ENCODE peak calls at places on chromosomes 2 and 18, in seven cellular contexts. H is GM12865, B is A549, S is brain microvascular endothelial cell, F is AG04449, Q is kidney, K is neural crest cell. U is an unnamed sample.

GRCh38 chr2:109318150-109318948 is 189.3 kb downstream of the SH3RF3 start:
- DNase-seq in H (no peak), B (no peak), S (peak; percentile 92), F (peak; percentile 69), Q (peak; percentile 94), K (no peak), U (peak; percentile 87)

GRCh38 chr2:9781252-9781651 is 62.0 kb upstream of the TAF1B start:
- DNase-seq in H (no peak), B (no peak), S (no peak), F (no peak), Q (no peak), K (no peak), U (no peak)

GRCh38 chr2:209840434-209840833 is 68.8 kb downstream of the UNC80 start:
- DNase-seq in H (no peak), B (no peak), S (no peak), F (no peak), Q (no peak), K (no peak), U (no peak)

GRCh38 chr2:97758131-97758705 is 44.8 kb downstream of the ZAP70 start:
- DNase-seq in H (no peak), B (no peak), S (no peak), F (no peak), Q (no peak), K (no peak), U (no peak)

GRCh38 chr2:46385786-46386577 is 88.8 kb downstream of the EPAS1 start:
- DNase-seq in H (no peak), B (peak; percentile 39), S (no peak), F (no peak), Q (no peak), K (no peak), U (peak; percentile 59)

GRCh38 chr2:178477443-178478099 is 829 bp downstream of the FKBP7 start:
- DNase-seq in H (no peak), B (no peak), S (no peak), F (no peak), Q (no peak), K (no peak), U (no peak)

GRCh38 chr18:74328196-74328595 is 12.6 kb downstream of the C18orf63 start:
- DNase-seq in H (no peak), B (no peak), S (no peak), F (no peak), Q (no peak), K (no peak), U (no peak)

GRCh38 chr2:207046642-207047213 is 107.4 kb downstream of the CPO start:
- DNase-seq in H (peak; percentile 29), B (peak; percentile 4), S (no peak), F (no peak), Q (no peak), K (no peak), U (no peak)

GRCh38 chr2:165793779-165794519 is at the start of gene GALNT3:
- DNase-seq in H (peak; percentile 19), B (no peak), S (no peak), F (no peak), Q (peak; percentile 95), K (peak; percentile 20), U (peak; percentile 83)

GRCh38 chr2:95374029-95374428 is 28.5 kb upstream of the FAHD2A start:
- DNase-seq in H (no peak), B (no peak), S (no peak), F (no peak), Q (peak; percentile 40), K (no peak), U (no peak)

GRCh38 chr2:15809504-15809903 is 130.8 kb upstream of the MYCN start:
- DNase-seq in H (no peak), B (no peak), S (no peak), F (no peak), Q (no peak), K (no peak), U (no peak)

GRCh38 chr18:8938817-8939216 is 163.7 kb upstream of the NDUFV2 start:
- DNase-seq in H (no peak), B (no peak), S (no peak), F (no peak), Q (no peak), K (no peak), U (no peak)

GRCh38 chr2:220935789-220936321 is 636.2 kb downstream of the EPHA4 start:
- DNase-seq in H (peak; percentile 18), B (no peak), S (no peak), F (no peak), Q (no peak), K (no peak), U (no peak)

GRCh38 chr2:204060896-204061640 is 124.5 kb downstream of the ICOS start:
- DNase-seq in H (no peak), B (no peak), S (no peak), F (no peak), Q (no peak), K (no peak), U (no peak)

GRCh38 chr18:44803019-44803650 is 122.4 kb downstream of the SETBP1 start:
- DNase-seq in H (peak; percentile 49), B (no peak), S (peak; percentile 85), F (no peak), Q (peak; percentile 75), K (no peak), U (no peak)

GRCh38 chr2:217832115-217832514 is 170.7 kb downstream of the TNS1 start:
- DNase-seq in H (no peak), B (no peak), S (no peak), F (no peak), Q (peak; percentile 48), K (no peak), U (no peak)

GRCh38 chr18:13416208-13416607 is 197.6 kb downstream of the LDLRAD4 start:
- DNase-seq in H (no peak), B (no peak), S (no peak), F (no peak), Q (no peak), K (no peak), U (no peak)

GRCh38 chr2:165122521-165122920 is 81.3 kb downstream of the SCN3A start:
- DNase-seq in H (no peak), B (no peak), S (no peak), F (no peak), Q (no peak), K (no peak), U (no peak)

GRCh38 chr2:152825834-152826233 is 107.4 kb downstream of the ARL6IP6 start:
- DNase-seq in H (no peak), B (no peak), S (no peak), F (peak; percentile 63), Q (no peak), K (no peak), U (no peak)

GRCh38 chr18:60372598-60372997 is at the start of gene MC4R:
- DNase-seq in H (no peak), B (peak; percentile 29), S (peak; percentile 86), F (peak; percentile 74), Q (no peak), K (peak; percentile 22), U (no peak)

GRCh38 chr2:200703132-200703925 is 108.4 kb upstream of the BZW1 start:
- DNase-seq in H (peak; percentile 64), B (peak; percentile 74), S (peak; percentile 67), F (peak; percentile 26), Q (no peak), K (peak; percentile 14), U (no peak)

GRCh38 chr2:128413014-128413717 is 94.5 kb upstream of the HS6ST1 start:
- DNase-seq in H (no peak), B (no peak), S (no peak), F (no peak), Q (peak; percentile 37), K (no peak), U (peak; percentile 60)

GRCh38 chr2:25379535-25379934 is 37.8 kb upstream of the DNMT3A start:
- DNase-seq in H (no peak), B (no peak), S (no peak), F (no peak), Q (peak; percentile 32), K (no peak), U (no peak)

GRCh38 chr2:220162320-220162719 is 534.9 kb downstream of the SLC4A3 start:
- DNase-seq in H (no peak), B (no peak), S (no peak), F (peak; percentile 19), Q (no peak), K (no peak), U (no peak)

GRCh38 chr2:196244516-196244915 is 73.1 kb upstream of the STK17B start:
- DNase-seq in H (no peak), B (no peak), S (no peak), F (no peak), Q (no peak), K (no peak), U (no peak)

GRCh38 chr2:216551234-216551633 is 52.6 kb downstream of the RPL37A start:
- DNase-seq in H (no peak), B (no peak), S (peak; percentile 58), F (no peak), Q (no peak), K (no peak), U (no peak)

GRCh38 chr2:78417355-78417754 is 608.1 kb upstream of the REG3G start:
- DNase-seq in H (no peak), B (no peak), S (no peak), F (no peak), Q (no peak), K (no peak), U (no peak)

DNA sequence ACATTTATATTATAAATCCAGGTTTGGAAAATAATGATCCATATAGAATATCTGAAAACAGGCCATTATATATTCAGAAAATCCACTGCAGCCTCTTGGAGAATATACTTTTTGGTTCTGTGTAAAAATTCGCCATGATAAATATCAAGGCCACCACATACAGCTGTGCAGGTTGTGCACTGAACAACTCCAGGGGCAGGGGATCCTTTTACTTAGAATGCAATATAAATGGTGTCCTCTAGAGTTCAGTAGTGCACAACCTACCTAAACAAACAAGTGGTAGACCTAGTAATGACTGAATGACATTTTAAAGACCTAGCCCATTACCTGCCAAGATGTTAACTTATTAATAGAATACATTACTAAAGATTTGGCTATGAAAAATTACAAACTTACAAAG is 22.4 kb downstream of the MOGAT1 start:
- DNase-seq in H (peak; percentile 43), B (peak; percentile 49), S (no peak), F (no peak), Q (no peak), K (no peak), U (no peak)
- TF ChIP-seq CTCF in H (peak; percentile 21), B (peak; percentile 59), S (peak; percentile 39), F (no peak), Q (no peak), K (peak; percentile 37), U (peak; percentile 24)

GRCh38 chr2:199596549-199596948 is 138.8 kb upstream of the SATB2 start:
- DNase-seq in H (peak; percentile 20), B (peak; percentile 44), S (peak; percentile 18), F (no peak), Q (no peak), K (no peak), U (no peak)
- TF ChIP-seq CTCF in H (peak; percentile 48), B (peak; percentile 54), S (peak; percentile 63), F (peak; percentile 23), Q (no peak), K (peak; percentile 65), U (peak; percentile 32)

DNA sequence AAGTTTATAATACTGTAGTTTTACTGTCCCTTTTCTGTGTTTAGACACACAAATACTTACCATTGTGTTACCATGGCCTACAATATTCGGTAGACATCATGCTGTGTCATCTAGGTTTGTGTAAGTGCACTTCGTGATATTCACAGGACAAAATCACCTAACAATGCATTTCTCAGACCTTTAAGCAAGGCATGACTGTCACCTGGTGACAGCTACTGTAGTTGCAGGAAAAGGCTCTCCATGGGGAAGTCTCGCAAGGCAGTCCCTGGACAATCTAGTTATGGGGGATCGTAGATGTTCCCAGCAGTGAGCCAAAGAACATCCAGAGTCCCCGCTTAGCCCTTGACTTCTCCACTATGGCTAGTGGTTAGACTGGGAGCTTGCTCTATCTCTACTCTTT is 73.1 kb downstream of the EIF2AK3 start:
- DNase-seq in H (no peak), B (peak; percentile 25), S (no peak), F (no peak), Q (no peak), K (no peak), U (no peak)
- TF ChIP-seq CTCF in H (peak; percentile 5), B (no peak), S (no peak), F (no peak), Q (peak; percentile 13), K (no peak), U (no peak)

GRCh38 chr2:113200236-113200635 is 26.5 kb downstream of the PSD4 start:
- DNase-seq in H (no peak), B (peak; percentile 53), S (no peak), F (no peak), Q (no peak), K (no peak), U (no peak)
- TF ChIP-seq CTCF in H (no peak), B (peak; percentile 8), S (peak; percentile 29), F (no peak), Q (no peak), K (peak; percentile 31), U (peak; percentile 10)